ENCODE peak calls at places on chromosomes 5 and 9, in five cellular contexts. T is NCI-H1105 treated with DMSO at 0.1 percent for 48 hours; H is activated CD4-positive, alpha-beta T cell treated with anti-CD3 and anti-CD28 coated beads, Interleukin-2, amount 50 U/mL, for 1 hour; O is GM03348; W is adrenal gland. J is an unnamed sample.

GRCh38 chr9:72979405-72980100 is 26.7 kb upstream of the ALDH1A1 start:
- DNase-seq in T (no peak), H (no peak), O (no peak), W (no peak), J (no peak)

GRCh38 chr9:98482248-98482647 is 226.5 kb downstream of the GABBR2 start:
- DNase-seq in T (no peak), H (no peak), O (peak), W (no peak), J (no peak)

GRCh38 chr5:180068519-180069090 is 3.0 kb downstream of the RNF130 start:
- DNase-seq in T (no peak), H (no peak), O (no peak), W (no peak), J (no peak)

GRCh38 chr9:133067813-133068212 is 6.0 kb downstream of the CEL start:
- DNase-seq in T (no peak), H (no peak), O (no peak), W (no peak), J (no peak)

GRCh38 chr5:99054972-99055371 is 126.2 kb upstream of the CHD1 start:
- DNase-seq in T (no peak), H (no peak), O (no peak), W (no peak), J (no peak)

GRCh38 chr5:139393497-139394122 is 1.3 kb downstream of the PROB1 start:
- DNase-seq in T (no peak), H (no peak), O (peak), W (no peak), J (no peak)

GRCh38 chr5:73997936-73998335 is 371.9 kb downstream of the ARHGEF28 start:
- DNase-seq in T (no peak), H (no peak), O (no peak), W (no peak), J (no peak)

GRCh38 chr9:87277346-87277745 is 220.3 kb upstream of the DAPK1 start:
- DNase-seq in T (no peak), H (no peak), O (no peak), W (no peak), J (no peak)

GRCh38 chr5:83471405-83472212 is at the start of gene VCAN:
- DNase-seq in T (peak), H (no peak), O (peak), W (peak), J (peak)

GRCh38 chr5:71932131-71932635 is 175.1 kb upstream of the MAP1B start:
- DNase-seq in T (peak), H (no peak), O (no peak), W (no peak), J (no peak)

GRCh38 chr9:86549920-86550319 is 195.7 kb upstream of the TUT7 start:
- DNase-seq in T (no peak), H (no peak), O (peak), W (no peak), J (no peak)

GRCh38 chr5:34500236-34500836 is 155.8 kb upstream of the RAI14 start:
- DNase-seq in T (no peak), H (no peak), O (peak), W (no peak), J (no peak)

GRCh38 chr5:178677429-178677828 is 50.6 kb upstream of the CLK4 start:
- DNase-seq in T (no peak), H (no peak), O (no peak), W (no peak), J (peak)

GRCh38 chr9:135478858-135479468 is 619 bp upstream of the PPP1R26 start:
- DNase-seq in T (peak), H (no peak), O (peak), W (peak), J (peak)

GRCh38 chr9:27168496-27168895 is 59.5 kb downstream of the TEK start:
- DNase-seq in T (no peak), H (no peak), O (no peak), W (no peak), J (no peak)

GRCh38 chr9:124624735-124624992 is 117.5 kb upstream of the NR5A1 start:
- DNase-seq in T (no peak), H (no peak), O (no peak), W (peak), J (no peak)

GRCh38 chr5:81749186-81749561 is 1.7 kb downstream of the SSBP2 start:
- DNase-seq in T (no peak), H (no peak), O (no peak), W (no peak), J (no peak)

GRCh38 chr5:68239485-68239884 is 23.9 kb downstream of the PIK3R1 start:
- DNase-seq in T (no peak), H (peak), O (peak), W (peak), J (peak)

GRCh38 chr5:143570989-143571388 is 167.5 kb upstream of the NR3C1 start:
- DNase-seq in T (no peak), H (no peak), O (no peak), W (no peak), J (no peak)

GRCh38 chr9:123348317-123348992 is 7.5 kb upstream of the CRB2 start:
- DNase-seq in T (no peak), H (no peak), O (no peak), W (no peak), J (no peak)

GRCh38 chr9:108049026-108049591 is 559.5 kb upstream of the KLF4 start:
- DNase-seq in T (no peak), H (no peak), O (peak), W (no peak), J (no peak)

GRCh38 chr9:95494022-95494415 is 22.8 kb downstream of the PTCH1 start:
- DNase-seq in T (peak), H (no peak), O (no peak), W (no peak), J (no peak)

GRCh38 chr9:94560237-94560636 is 5.4 kb downstream of the PCAT7 start:
- DNase-seq in T (no peak), H (no peak), O (no peak), W (no peak), J (no peak)

GRCh38 chr5:83029-83428 is 8.9 kb upstream of the PLEKHG4B start:
- DNase-seq in T (no peak), H (no peak), O (no peak), W (no peak), J (no peak)

GRCh38 chr9:91360551-91361293 is 996 bp downstream of the AUH start:
- DNase-seq in T (no peak), H (no peak), O (no peak), W (no peak), J (peak)

GRCh38 chr5:56450766-56451165 is 217.6 kb upstream of the ANKRD55 start:
- DNase-seq in T (no peak), H (no peak), O (no peak), W (no peak), J (no peak)

GRCh38 chr9:130128251-130128650 is 44.0 kb upstream of the NCS1 start:
- DNase-seq in T (no peak), H (peak), O (no peak), W (no peak), J (peak)

GRCh38 chr9:78030553-78031270 is 899 bp downstream of the GNAQ start:
- DNase-seq in T (peak), H (peak), O (peak), W (peak), J (peak)

GRCh38 chr9:104863180-104863883 is 64.6 kb downstream of the ABCA1 start:
- DNase-seq in T (peak), H (peak), O (peak), W (peak), J (peak)

GRCh38 chr9:22683393-22684075 is 236.9 kb downstream of the DMRTA1 start:
- DNase-seq in T (peak), H (no peak), O (peak), W (no peak), J (no peak)

GRCh38 chr5:117473075-117473595 is 898.5 kb upstream of the SEMA6A start:
- DNase-seq in T (no peak), H (no peak), O (no peak), W (no peak), J (no peak)